ENCODE peak calls at places on chromosomes 1 and 21, in nine cellular contexts. Z is right lobe of liver, A is sigmoid colon, C is psoas muscle, X is neural progenitor cell, K is left ventricle myocardium inferior, Q is OCI-LY7, H is body of pancreas, U is gastrocnemius medialis. O is an unnamed sample. For H3K4me1, the result is how much of the 10 kb centered on the place peaks cover.

GRCh38 chr1:29245876-29246275 is 9.6 kb downstream of the PTPRU start:
- DNase-seq in U (no peak), X (peak), Q (peak), C (no peak), A (no peak), H (no peak), K (no peak), Z (no peak), O (no peak)

GRCh38 chr1:62530516-62531154 is 66.7 kb upstream of the ANGPTL3 start:
- DNase-seq in H (peak), X (peak), Q (peak), U (no peak), A (no peak), C (no peak), Z (peak), K (peak), O (peak)

GRCh38 chr1:11105586-11105985 is 5.9 kb upstream of the EXOSC10 start:
- DNase-seq in U (no peak), C (no peak), A (no peak), H (no peak), Q (no peak), K (no peak), Z (no peak), X (no peak), O (no peak)

GRCh38 chr21:33067457-33067856 is 2.5 kb upstream of the OLIG1 start:
- DNase-seq in X (no peak), Z (no peak), K (no peak), H (no peak), U (no peak), Q (peak), C (no peak), A (no peak), O (no peak)

GRCh38 chr1:220577926-220578325 is 50.0 kb downstream of the MARK1 start:
- DNase-seq in U (no peak), C (no peak), K (no peak), Z (no peak), Q (no peak), X (no peak), A (no peak), H (no peak), O (no peak)

GRCh38 chr1:66564250-66564649 is 30.3 kb downstream of the SGIP1 start:
- DNase-seq in H (no peak), U (no peak), X (no peak), K (no peak), C (no peak), Q (no peak), A (no peak), Z (no peak), O (no peak)

GRCh38 chr1:111139234-111139955 is 498 bp downstream of the DRAM2 start:
- DNase-seq in U (peak), A (no peak), C (peak), Q (peak), Z (peak), K (peak), H (peak), X (peak), O (no peak)

GRCh38 chr1:177800386-177801058 is 169.3 kb downstream of the SEC16B start:
- DNase-seq in K (no peak), A (no peak), C (peak), H (no peak), U (peak), Q (no peak), Z (no peak), X (no peak), O (no peak)

GRCh38 chr21:41932191-41932575 is 21.6 kb downstream of the C2CD2 start:
- DNase-seq in K (no peak), Q (no peak), A (peak), U (no peak), C (peak), X (no peak), H (no peak), Z (no peak), O (no peak)

GRCh38 chr21:34598931-34599400 is 15.9 kb downstream of the RCAN1 start:
- DNase-seq in Z (no peak), C (no peak), X (no peak), H (no peak), K (no peak), U (no peak), A (no peak), Q (no peak), O (no peak)

GRCh38 chr1:101190441-101190840 is 46.4 kb upstream of the S1PR1 start:
- DNase-seq in K (no peak), Q (no peak), C (no peak), Z (no peak), X (no peak), A (no peak), U (no peak), H (no peak), O (no peak)

GRCh38 chr1:28507646-28508434 is 2.0 kb downstream of the RCC1 start:
- DNase-seq in C (no peak), H (no peak), Q (peak), U (no peak), A (no peak), X (no peak), Z (no peak), K (no peak), O (no peak)

GRCh38 chr1:64474639-64475038 is 4.7 kb downstream of the CACHD1 start:
- DNase-seq in U (peak), Z (peak), K (peak), Q (no peak), X (no peak), C (peak), A (peak), H (peak), O (peak)

GRCh38 chr1:31705080-31705866 is 1.5 kb upstream of the COL16A1 start:
- DNase-seq in X (peak), C (peak), U (no peak), K (peak), Z (peak), H (peak), Q (peak), A (peak), O (no peak)

DNA sequence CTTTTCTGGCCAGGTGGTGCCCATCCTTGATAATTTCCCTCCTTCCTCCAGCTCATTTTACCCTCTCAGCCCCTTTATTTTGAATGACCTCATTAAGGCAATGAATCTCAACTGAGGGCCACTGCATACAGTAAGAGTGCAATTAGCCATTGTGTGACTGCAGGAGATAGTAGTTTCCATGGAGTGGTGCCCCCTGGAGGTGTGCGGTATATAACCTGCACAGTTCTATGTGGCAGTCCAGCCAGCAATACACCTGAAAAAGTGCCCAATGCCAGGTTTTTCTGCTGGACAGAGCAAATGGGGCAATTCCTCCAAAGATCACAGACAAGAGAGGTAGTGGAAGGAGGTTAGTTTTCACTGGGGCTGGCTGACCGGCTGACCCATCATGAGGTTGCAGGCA is 25.9 kb upstream of the LRRC38 start:
- DNase-seq in C (no peak), Q (no peak), X (no peak), A (no peak), Z (no peak), U (no peak), K (no peak), H (no peak), O (peak)
- TF ChIP-seq CTCF in C (no peak), Q (peak), X (peak), A (no peak), Z (no peak), U (no peak), K (no peak), H (no peak), O (no peak)

GRCh38 chr21:44929242-44929798 is 8.6 kb upstream of the ITGB2 start:
- DNase-seq in U (no peak), K (no peak), A (no peak), X (no peak), Z (no peak), H (no peak), Q (no peak), C (no peak), O (no peak)

GRCh38 chr21:44927587-44928461 is 7.1 kb upstream of the ITGB2 start:
- DNase-seq in K (peak), A (no peak), X (no peak), U (no peak), Z (no peak), H (no peak), C (peak), Q (peak), O (peak)

GRCh38 chr21:44926364-44927101 is 5.8 kb upstream of the ITGB2 start:
- DNase-seq in X (no peak), Z (no peak), C (no peak), K (peak), U (no peak), A (no peak), H (no peak), Q (no peak), O (no peak)

GRCh38 chr21:44925027-44925755 is 4.5 kb upstream of the ITGB2 start:
- DNase-seq in X (no peak), A (no peak), Z (no peak), U (no peak), C (no peak), K (no peak), H (no peak), Q (no peak), O (no peak)

DNA sequence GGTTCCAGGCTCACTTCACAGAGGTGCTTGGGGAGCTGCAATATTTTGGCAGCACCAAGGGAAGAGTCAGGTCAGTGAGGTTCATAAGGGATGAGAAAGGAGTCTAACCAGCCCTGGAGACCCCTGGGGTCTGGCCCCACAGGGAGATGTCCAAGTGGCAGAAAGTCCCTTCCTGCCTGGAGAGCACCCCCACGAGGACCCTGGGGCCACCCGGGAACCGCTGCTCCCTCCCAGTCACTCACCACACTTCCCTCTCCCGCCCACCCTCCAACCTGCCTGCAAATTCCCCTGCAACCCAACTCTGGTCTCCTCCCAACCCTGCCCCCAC is 6.5 kb upstream of the ITGB2 start:
- DNase-seq in C (no peak), X (no peak), H (no peak), Z (no peak), Q (no peak), A (no peak), U (no peak), K (no peak), O (no peak)
- H3K4me1 ChIP-seq in C (under half), X (under half), H (under half), Z (under half), Q (half or more), A (under half), U (under half), K (under half), O (half or more)

GRCh38 chr1:223549740-223550139 is 115.8 kb downstream of the CAPN8 start:
- DNase-seq in X (no peak), H (no peak), Z (no peak), U (no peak), K (no peak), Q (no peak), A (no peak), C (no peak), O (no peak)
- TF ChIP-seq CTCF in X (no peak), H (no peak), Z (no peak), U (no peak), K (no peak), Q (no peak), A (no peak), C (no peak), O (no peak)

DNA sequence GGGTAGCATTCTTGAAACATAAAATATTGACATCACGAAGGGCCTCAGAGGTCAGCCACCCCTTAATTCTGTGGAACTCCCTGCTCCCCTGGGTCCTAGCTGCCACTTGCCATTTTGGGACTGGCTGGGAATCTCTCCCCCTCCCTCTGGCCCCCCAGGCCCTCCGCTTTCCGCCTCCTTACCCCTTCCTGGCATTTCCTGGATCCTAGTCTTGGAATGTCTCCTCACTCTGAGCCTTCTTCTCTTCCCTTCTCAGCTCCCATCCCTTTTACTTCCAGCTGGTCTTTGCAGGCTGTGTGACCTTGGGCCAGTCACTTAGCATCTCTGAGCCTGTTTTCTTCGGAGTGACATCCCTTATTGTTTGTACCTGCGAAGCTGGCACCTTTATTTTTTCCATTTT is 4.5 kb downstream of the PADI1 start:
- DNase-seq in U (no peak), A (no peak), K (no peak), H (no peak), Z (no peak), Q (no peak), C (no peak), X (no peak), O (no peak)
- H3K4me1 ChIP-seq in U (under half), A (under half), K (under half), H (under half), Z (under half), Q (under half), C (under half), X (under half), O (under half)

GRCh38 chr1:26132128-26132824 is 20.7 kb downstream of the PDIK1L start:
- DNase-seq in U (no peak), H (peak), C (no peak), A (no peak), X (no peak), Z (no peak), Q (no peak), K (no peak), O (no peak)

GRCh38 chr1:26129778-26130177 is 18.2 kb downstream of the PDIK1L start:
- DNase-seq in U (no peak), H (no peak), C (no peak), Q (no peak), X (no peak), Z (no peak), A (no peak), K (no peak), O (no peak)

GRCh38 chr1:26130695-26131094 is 19.1 kb downstream of the PDIK1L start:
- DNase-seq in C (no peak), H (no peak), K (no peak), Z (no peak), U (no peak), X (no peak), A (no peak), Q (no peak), O (no peak)

GRCh38 chr1:26134466-26134865 is 22.8 kb downstream of the PDIK1L start:
- DNase-seq in K (no peak), X (no peak), Z (no peak), C (no peak), Q (no peak), U (no peak), A (no peak), H (peak), O (no peak)

GRCh38 chr1:26132825-26133167 is 21.2 kb downstream of the PDIK1L start:
- DNase-seq in K (no peak), Q (no peak), C (no peak), Z (no peak), X (no peak), A (no peak), U (no peak), H (no peak), O (no peak)
- TF ChIP-seq CTCF in K (no peak), Q (no peak), C (no peak), Z (no peak), X (no peak), A (no peak), U (no peak), H (no peak), O (no peak)

DNA sequence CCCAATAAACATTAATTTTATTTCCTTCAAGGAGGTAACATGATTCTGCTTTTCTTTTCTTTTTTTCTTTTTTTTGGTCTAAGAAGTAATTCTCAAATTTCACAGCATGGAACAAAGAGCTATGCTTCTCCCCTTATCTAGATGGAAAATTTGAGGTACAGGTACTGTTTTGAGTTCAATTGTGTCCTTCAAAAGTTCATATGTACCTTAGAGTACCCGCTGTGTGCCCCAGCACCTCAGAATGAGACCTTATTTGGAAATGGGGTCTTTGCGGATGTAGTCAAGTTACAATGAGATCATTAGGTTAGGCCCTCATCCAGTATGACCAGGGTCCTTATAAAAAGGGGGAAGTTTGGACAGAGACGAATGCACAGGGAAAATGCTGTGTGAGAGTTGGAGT is 22.0 kb downstream of the ELAPOR1 start:
- DNase-seq in U (no peak), C (no peak), A (no peak), Z (no peak), X (no peak), K (no peak), Q (no peak), H (no peak), O (no peak)
- H3K4me1 ChIP-seq in U (under half), C (under half), A (under half), Z (under half), X (under half), K (under half), Q (under half), H (half or more), O (under half)

GRCh38 chr1:156337888-156338179 is 258 bp downstream of the CCT3 start:
- DNase-seq in H (no peak), A (no peak), C (peak), U (no peak), Z (no peak), K (no peak), X (no peak), Q (no peak), O (no peak)

GRCh38 chr1:156338180-156338973 is at the start of the genes CCT3 and TSACC:
- DNase-seq in A (peak), X (peak), H (peak), Z (peak), C (peak), U (peak), K (peak), Q (peak), O (peak)

GRCh38 chr1:156337052-156337887 is 822 bp downstream of the CCT3 start:
- DNase-seq in Z (no peak), H (no peak), K (no peak), Q (peak), C (no peak), U (no peak), X (no peak), A (no peak), O (no peak)

GRCh38 chr1:156336242-156336641 is 1.9 kb downstream of the CCT3 start:
- DNase-seq in A (no peak), H (no peak), C (no peak), K (no peak), U (no peak), X (peak), Q (peak), Z (no peak), O (no peak)
- TF ChIP-seq CTCF in A (no peak), H (no peak), C (no peak), K (no peak), U (no peak), X (peak), Q (peak), Z (no peak), O (peak)

GRCh38 chr21:43364261-43364510 is 62.7 kb downstream of the SIK1 start:
- DNase-seq in A (no peak), Q (no peak), C (no peak), U (no peak), K (no peak), H (no peak), X (no peak), Z (no peak), O (no peak)
- H3K4me1 ChIP-seq in A (under half), Q (under half), C (under half), U (under half), K (half or more), H (under half), X (under half), Z (under half), O (under half)

GRCh38 chr1:25566730-25567341 is 23.4 kb downstream of the LDLRAP1 start:
- DNase-seq in Q (peak), Z (peak), X (peak), C (peak), U (peak), K (peak), A (peak), H (no peak), O (no peak)
- TF ChIP-seq CTCF in Q (peak), Z (no peak), X (peak), C (peak), U (no peak), K (no peak), A (no peak), H (no peak), O (no peak)

DNA sequence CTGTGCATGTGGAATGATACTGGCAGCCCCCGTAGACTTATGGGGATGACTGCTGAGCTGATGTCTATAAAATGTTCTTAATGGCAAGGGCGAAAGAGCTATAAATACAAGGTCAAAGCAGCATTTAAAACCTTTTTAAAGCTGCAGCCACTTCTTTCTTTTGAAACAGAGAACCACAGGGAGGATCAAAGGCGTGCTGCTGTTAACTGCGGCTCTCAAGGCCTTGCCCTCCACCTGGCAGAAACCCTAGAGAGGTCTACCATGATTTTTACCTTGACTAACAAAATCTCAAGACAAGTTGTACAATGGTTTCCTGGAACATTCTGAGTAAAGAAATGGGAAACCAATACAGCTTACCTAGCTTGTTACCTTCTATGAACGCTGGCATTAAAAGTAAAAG is 89.7 kb downstream of the SLC45A1 start:
- DNase-seq in U (no peak), K (no peak), H (no peak), Q (no peak), C (no peak), X (no peak), Z (no peak), A (no peak), O (no peak)
- H3K4me1 ChIP-seq in U (half or more), K (half or more), H (half or more), Q (under half), C (half or more), X (half or more), Z (under half), A (half or more), O (half or more)